ENCODE peak calls at places on chromosome 15, in six cellular contexts. G is fibroblast of mammary gland, S is mesendoderm, R is stromal cell of bone marrow, B is right lobe of liver, I is choroid plexus epithelial cell. A is an unnamed sample.

GRCh38 chr15:66696770-66697169 is 5.3 kb upstream of the SMAD6 start:
- DNase-seq in I (no peak), S (no peak), R (no peak), B (no peak), G (no peak), A (no peak)

GRCh38 chr15:42359990-42360389 is 689 bp downstream of the CAPN3 start:
- DNase-seq in R (no peak), B (no peak), S (no peak), I (no peak), G (no peak), A (no peak)

GRCh38 chr15:98727115-98728040 is 79.0 kb downstream of the IGF1R start:
- DNase-seq in I (peak; percentile 95), S (peak; percentile 98), G (peak; percentile 89), B (peak; percentile 65), R (peak; percentile 89), A (peak; percentile 90)

GRCh38 chr15:25693321-25694237 is 169.5 kb downstream of the ATP10A start:
- DNase-seq in R (no peak), G (peak; percentile 39), S (peak; percentile 66), I (no peak), B (no peak), A (peak; percentile 64)

GRCh38 chr15:74196175-74196574 is 6.4 kb downstream of the STRA6 start:
- DNase-seq in R (no peak), S (no peak), B (peak; percentile 35), I (peak; percentile 88), G (peak; percentile 70), A (no peak)

GRCh38 chr15:29939404-29939803 is 117.1 kb upstream of the TJP1 start:
- DNase-seq in G (peak; percentile 60), I (peak; percentile 36), S (no peak), B (no peak), R (no peak), A (no peak)

GRCh38 chr15:45187894-45188830 is at the start of gene SHF:
- DNase-seq in I (peak; percentile 24), B (peak; percentile 69), S (peak; percentile 66), R (no peak), G (no peak), A (peak; percentile 75)

GRCh38 chr15:83698294-83698693 is 44.4 kb downstream of the ADAMTSL3 start:
- DNase-seq in B (peak; percentile 75), G (peak; percentile 92), S (no peak), R (peak; percentile 47), I (peak; percentile 68), A (no peak)

GRCh38 chr15:36627566-36627965 is 48.1 kb downstream of the CDIN1 start:
- DNase-seq in I (no peak), G (no peak), S (no peak), B (no peak), R (no peak), A (no peak)

GRCh38 chr15:101170568-101171350 is 81.1 kb downstream of the CHSY1 start:
- DNase-seq in S (no peak), G (peak; percentile 96), B (no peak), I (peak; percentile 48), R (peak; percentile 84), A (no peak)

A was measured in GM23338.